ENCODE peak calls at places on chromosome 1, in seven cellular contexts. E is astrocyte, J is tibial nerve, C is right cardiac atrium, W is GM23248, A is IMR-90, S is sigmoid colon. M is an unnamed sample.

GRCh38 chr1:21302747-21303715 is 12.8 kb upstream of the ECE1 start:
- DNase-seq in E (peak; percentile 85), J (no peak), C (peak; percentile 60), W (peak; percentile 90), A (peak; percentile 93), S (peak; percentile 76), M (no peak)

GRCh38 chr1:207335695-207336363 is 14.4 kb downstream of the CD55 start:
- DNase-seq in E (no peak), J (peak; percentile 50), C (no peak), W (peak; percentile 64), A (no peak), S (no peak), M (peak; percentile 44)

GRCh38 chr1:99677416-99677815 is 31.5 kb downstream of the PALMD start:
- DNase-seq in E (no peak), J (no peak), C (no peak), W (no peak), A (no peak), S (no peak), M (no peak)

GRCh38 chr1:237050915-237051314 is 8.9 kb downstream of the RYR2 start:
- DNase-seq in E (no peak), J (no peak), C (no peak), W (no peak), A (no peak), S (no peak), M (no peak)

GRCh38 chr1:5880630-5881405 is 111.4 kb downstream of the NPHP4 start:
- DNase-seq in E (no peak), J (no peak), C (no peak), W (no peak), A (no peak), S (no peak), M (no peak)

GRCh38 chr1:12435639-12436344 is 182.2 kb downstream of the DHRS3 start:
- DNase-seq in E (peak; percentile 66), J (no peak), C (no peak), W (no peak), A (peak; percentile 43), S (no peak), M (no peak)

GRCh38 chr1:29482991-29483390 is 246.7 kb downstream of the PTPRU start:
- DNase-seq in E (no peak), J (no peak), C (no peak), W (no peak), A (no peak), S (peak; percentile 25), M (no peak)

GRCh38 chr1:30895942-30896660 is 12.5 kb downstream of the SDC3 start:
- DNase-seq in E (no peak), J (no peak), C (no peak), W (no peak), A (peak; percentile 21), S (no peak), M (no peak)

GRCh38 chr1:221316491-221317056 is 425.3 kb downstream of the DUSP10 start:
- DNase-seq in E (peak; percentile 19), J (no peak), C (no peak), W (peak; percentile 70), A (peak; percentile 55), S (no peak), M (no peak)

GRCh38 chr1:40449684-40450490 is at the start of gene ZFP69B:
- DNase-seq in E (peak; percentile 84), J (peak; percentile 62), C (peak; percentile 97), W (peak; percentile 96), A (peak; percentile 92), S (peak; percentile 94), M (peak; percentile 82)

GRCh38 chr1:40450491-40451237 is 388 bp downstream of the ZFP69B start:
- DNase-seq in E (peak; percentile 95), J (peak; percentile 6), C (no peak), W (peak; percentile 76), A (peak; percentile 93), S (no peak), M (peak; percentile 51)

GRCh38 chr1:40451238-40451585 is 936 bp downstream of the ZFP69B start:
- DNase-seq in E (no peak), J (no peak), C (no peak), W (no peak), A (no peak), S (no peak), M (no peak)

GRCh38 chr1:40454873-40455272 is 4.6 kb downstream of the ZFP69B start:
- DNase-seq in E (no peak), J (no peak), C (no peak), W (no peak), A (no peak), S (no peak), M (no peak)
- H3K9me3 ChIP-seq in E (peaks cover 48% of the 10 kb centered on the region), J (peaks cover 40% of the 10 kb centered on the region), C (peaks cover 3% of the 10 kb centered on the region), W (peaks cover 5% of the 10 kb centered on the region), A (peaks cover 48% of the 10 kb centered on the region), S (peaks cover 22% of the 10 kb centered on the region), M (no peaks in the 10 kb centered on the region)

GRCh38 chr1:22753396-22754083 is 42.9 kb downstream of the EPHB2 start:
- DNase-seq in E (peak; percentile 51), J (peak; percentile 42), C (peak; percentile 69), W (peak; percentile 88), A (peak; percentile 82), S (peak; percentile 77), M (no peak)

GRCh38 chr1:22750671-22751016 is 40.0 kb downstream of the EPHB2 start:
- DNase-seq in E (no peak), J (no peak), C (no peak), W (no peak), A (no peak), S (no peak), M (no peak)

GRCh38 chr1:22751124-22751531 is 40.5 kb downstream of the EPHB2 start:
- DNase-seq in E (no peak), J (no peak), C (no peak), W (no peak), A (no peak), S (no peak), M (no peak)

GRCh38 chr1:22754106-22754768 is 43.6 kb downstream of the EPHB2 start:
- DNase-seq in E (no peak), J (no peak), C (no peak), W (peak; percentile 18), A (peak; percentile 54), S (no peak), M (no peak)

GRCh38 chr1:22752339-22752738 is 41.7 kb downstream of the EPHB2 start:
- DNase-seq in E (no peak), J (no peak), C (no peak), W (no peak), A (no peak), S (no peak), M (no peak)
- H3K4me1 ChIP-seq in E (peaks cover 63% of the 10 kb centered on the region), J (no peaks in the 10 kb centered on the region), C (peaks cover 2% of the 10 kb centered on the region), W (peaks cover 35% of the 10 kb centered on the region), A (peaks cover 38% of the 10 kb centered on the region), S (no peaks in the 10 kb centered on the region), M (no peaks in the 10 kb centered on the region)

DNA sequence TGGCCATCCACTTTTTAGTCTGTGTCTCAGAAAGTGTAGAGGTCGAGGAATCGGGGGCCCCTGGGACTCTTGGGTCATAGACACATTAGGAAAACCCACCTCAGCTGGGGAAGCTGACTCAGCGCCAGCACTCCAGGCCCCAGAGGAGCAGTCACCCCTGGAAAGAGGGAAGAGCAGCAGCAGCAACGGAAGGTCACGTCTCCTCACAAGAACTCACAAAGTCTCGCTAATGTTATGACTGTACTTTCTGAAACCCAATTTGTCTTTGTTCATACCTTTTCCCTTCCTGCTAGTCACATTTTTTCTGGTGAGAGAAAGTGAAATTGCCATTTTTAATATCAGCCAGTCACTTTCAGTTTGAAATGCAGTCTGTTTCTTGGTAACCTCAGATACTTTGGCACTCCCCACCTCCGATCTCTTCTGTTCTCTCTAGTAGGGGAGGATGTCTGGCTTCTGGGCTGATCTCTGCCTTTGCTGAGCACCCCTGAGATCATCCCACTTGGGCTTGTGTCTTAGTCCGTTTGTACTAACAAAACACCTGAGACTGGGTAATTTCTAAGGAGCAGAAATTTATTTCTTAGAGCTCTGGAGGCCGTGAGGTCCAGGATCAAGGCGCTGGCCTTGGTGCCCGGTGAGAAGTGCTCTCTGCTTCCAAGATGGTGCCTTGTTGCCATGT is 6.0 kb upstream of the NLRP3 start:
- DNase-seq in E (no peak), J (no peak), C (no peak), W (no peak), A (no peak), S (no peak), M (peak; percentile 52)
- H3K9me3 ChIP-seq in E (peaks cover 9% of the 10 kb centered on the region), J (no peaks in the 10 kb centered on the region), C (no peaks in the 10 kb centered on the region), W (no peaks in the 10 kb centered on the region), A (peaks cover 4% of the 10 kb centered on the region), S (no peaks in the 10 kb centered on the region), M (no peaks in the 10 kb centered on the region)

DNA sequence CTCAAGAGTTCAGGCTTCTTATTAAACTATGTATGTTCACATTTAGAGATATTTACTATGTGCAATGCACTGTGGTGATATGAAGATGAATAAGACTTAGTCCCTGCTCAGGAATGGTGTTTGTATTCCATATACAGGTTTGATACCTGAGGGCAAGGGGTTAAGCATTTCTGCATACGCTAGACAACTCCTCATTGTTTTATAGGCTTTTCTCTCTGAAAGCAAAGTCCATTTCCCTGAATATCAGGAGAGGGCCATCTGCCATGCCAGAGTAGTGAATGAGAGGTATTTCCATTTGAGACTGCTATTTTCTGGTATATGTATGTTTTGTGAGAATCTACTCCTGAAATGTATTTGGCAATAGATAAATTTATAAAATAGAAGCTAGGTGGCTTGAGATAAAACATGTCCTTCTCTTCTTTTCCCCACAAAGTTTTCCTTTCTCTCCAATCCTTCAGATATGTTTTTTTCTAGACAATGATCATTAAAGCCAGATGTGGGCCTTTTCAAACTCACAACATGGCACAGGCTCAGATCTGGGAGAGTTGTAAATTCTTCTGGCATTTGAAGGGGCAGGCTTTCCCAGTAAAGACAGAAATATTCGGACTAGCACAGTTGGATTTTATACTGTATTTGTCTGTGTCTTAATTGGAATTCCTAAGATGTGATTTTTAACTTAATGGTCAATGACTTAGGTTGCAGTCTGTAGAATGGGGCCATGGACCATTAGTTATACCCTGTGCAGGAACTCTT is 73.3 kb upstream of the WDR26 start:
- DNase-seq in E (no peak), J (no peak), C (no peak), W (peak; percentile 59), A (no peak), S (no peak), M (no peak)
- H3K4me1 ChIP-seq in E (peaks cover 26% of the 10 kb centered on the region), J (peaks cover 17% of the 10 kb centered on the region), C (peaks cover 3% of the 10 kb centered on the region), W (peaks cover 55% of the 10 kb centered on the region), A (peaks cover 31% of the 10 kb centered on the region), S (no peaks in the 10 kb centered on the region), M (no peaks in the 10 kb centered on the region)

GRCh38 chr1:96752394-96752793 is 30.8 kb downstream of the PTBP2 start:
- DNase-seq in E (no peak), J (no peak), C (no peak), W (no peak), A (no peak), S (no peak), M (no peak)

DNA sequence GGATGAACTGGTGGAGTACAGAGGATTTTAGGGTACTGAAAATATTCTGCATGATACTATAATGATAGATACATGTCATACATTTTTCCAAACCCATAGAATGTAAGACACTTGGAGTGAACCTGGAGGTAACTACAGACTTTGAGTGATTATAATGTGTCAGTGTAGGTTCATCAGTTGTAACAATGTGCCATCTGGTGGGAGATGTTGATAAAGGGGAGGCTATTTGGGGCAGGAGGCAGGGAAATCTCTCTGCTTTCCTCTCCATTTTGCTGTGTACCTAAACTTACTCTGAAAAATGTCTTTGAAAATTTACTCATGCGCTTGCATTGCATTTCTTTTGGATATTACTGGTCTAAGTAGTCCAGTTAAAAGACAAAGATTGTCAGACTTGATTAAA is 35.2 kb downstream of the PTBP2 start:
- DNase-seq in E (no peak), J (no peak), C (no peak), W (no peak), A (no peak), S (no peak), M (no peak)
- H3K9me3 ChIP-seq in E (no peaks in the 10 kb centered on the region), J (no peaks in the 10 kb centered on the region), C (no peaks in the 10 kb centered on the region), W (no peaks in the 10 kb centered on the region), A (no peaks in the 10 kb centered on the region), S (no peaks in the 10 kb centered on the region), M (no peaks in the 10 kb centered on the region)

GRCh38 chr1:164611754-164612642 is 53.0 kb downstream of the PBX1 start:
- DNase-seq in E (peak; percentile 91), J (no peak), C (no peak), W (peak; percentile 57), A (peak; percentile 86), S (no peak), M (no peak)
- H3K4me1 ChIP-seq in E (peaks cover 28% of the 10 kb centered on the region), J (peaks cover 4% of the 10 kb centered on the region), C (peaks cover 20% of the 10 kb centered on the region), W (peaks cover 25% of the 10 kb centered on the region), A (peaks cover 20% of the 10 kb centered on the region), S (no peaks in the 10 kb centered on the region), M (no peaks in the 10 kb centered on the region)

M was measured in CD4-positive, alpha-beta memory T cell.